ENCODE peak calls at places on chromosomes 11 and 22, in nine cellular contexts. One of them, this sample, is unnamed.

GRCh38 chr11:35305670-35306382 is 113.5 kb downstream of the SLC1A2 start:
- DNase-seq in psoas muscle: no peak
- DNase-seq in ovary: peak; percentile 17
- DNase-seq in WTC11: peak; percentile 65
- DNase-seq in cardiac fibroblast: peak; percentile 53
- DNase-seq in OCI-LY7: peak; percentile 42
- DNase-seq in astrocyte of the spinal cord: peak; percentile 65
- DNase-seq in choroid plexus epithelial cell: peak; percentile 68
- DNase-seq in suprapubic skin: no peak
- DNase-seq in this sample: no peak

GRCh38 chr11:1738380-1738779 is 12.0 kb downstream of the IFITM10 start:
- DNase-seq in astrocyte of the spinal cord: no peak
- DNase-seq in suprapubic skin: no peak
- DNase-seq in cardiac fibroblast: no peak
- DNase-seq in WTC11: no peak
- DNase-seq in OCI-LY7: no peak
- DNase-seq in choroid plexus epithelial cell: no peak
- DNase-seq in psoas muscle: no peak
- DNase-seq in ovary: no peak
- DNase-seq in this sample: no peak

GRCh38 chr11:32852142-32852541 is 22.4 kb downstream of the PRRG4 start:
- DNase-seq in psoas muscle: no peak
- DNase-seq in suprapubic skin: no peak
- DNase-seq in OCI-LY7: no peak
- DNase-seq in astrocyte of the spinal cord: peak; percentile 47
- DNase-seq in choroid plexus epithelial cell: peak; percentile 63
- DNase-seq in ovary: no peak
- DNase-seq in WTC11: no peak
- DNase-seq in cardiac fibroblast: peak; percentile 56
- DNase-seq in this sample: no peak

GRCh38 chr11:71146846-71147245 is 105.5 kb downstream of the SHANK2 start:
- DNase-seq in choroid plexus epithelial cell: no peak
- DNase-seq in WTC11: no peak
- DNase-seq in psoas muscle: no peak
- DNase-seq in ovary: no peak
- DNase-seq in suprapubic skin: no peak
- DNase-seq in astrocyte of the spinal cord: no peak
- DNase-seq in cardiac fibroblast: no peak
- DNase-seq in OCI-LY7: no peak
- DNase-seq in this sample: no peak

GRCh38 chr11:60130496-60130895 is 42.0 kb downstream of the MS4A2 start:
- DNase-seq in cardiac fibroblast: peak; percentile 2
- DNase-seq in ovary: no peak
- DNase-seq in OCI-LY7: peak; percentile 61
- DNase-seq in psoas muscle: no peak
- DNase-seq in astrocyte of the spinal cord: no peak
- DNase-seq in choroid plexus epithelial cell: peak; percentile 5
- DNase-seq in suprapubic skin: no peak
- DNase-seq in WTC11: peak; percentile 22
- DNase-seq in this sample: no peak

GRCh38 chr22:42976131-42976530 is 38.8 kb downstream of the PACSIN2 start:
- DNase-seq in ovary: no peak
- DNase-seq in suprapubic skin: peak; percentile 44
- DNase-seq in choroid plexus epithelial cell: no peak
- DNase-seq in OCI-LY7: no peak
- DNase-seq in psoas muscle: no peak
- DNase-seq in astrocyte of the spinal cord: no peak
- DNase-seq in cardiac fibroblast: no peak
- DNase-seq in WTC11: no peak
- DNase-seq in this sample: no peak

GRCh38 chr11:107591098-107591445 is at the start of gene ELMOD1:
- DNase-seq in choroid plexus epithelial cell: peak; percentile 12
- DNase-seq in astrocyte of the spinal cord: peak; percentile 3
- DNase-seq in OCI-LY7: no peak
- DNase-seq in WTC11: peak; percentile 67
- DNase-seq in ovary: peak; percentile 44
- DNase-seq in suprapubic skin: no peak
- DNase-seq in psoas muscle: peak; percentile 64
- DNase-seq in cardiac fibroblast: peak; percentile 17
- DNase-seq in this sample: no peak

GRCh38 chr11:88604255-88604654 is 266.7 kb upstream of the CTSC start:
- DNase-seq in astrocyte of the spinal cord: peak; percentile 53
- DNase-seq in suprapubic skin: no peak
- DNase-seq in OCI-LY7: no peak
- DNase-seq in choroid plexus epithelial cell: peak; percentile 80
- DNase-seq in WTC11: no peak
- DNase-seq in ovary: no peak
- DNase-seq in cardiac fibroblast: peak; percentile 60
- DNase-seq in psoas muscle: no peak
- DNase-seq in this sample: no peak

GRCh38 chr11:88174627-88175003 is 628 bp downstream of the RAB38 start:
- DNase-seq in OCI-LY7: peak; percentile 21
- DNase-seq in psoas muscle: peak; percentile 56
- DNase-seq in ovary: peak; percentile 63
- DNase-seq in WTC11: peak; percentile 40
- DNase-seq in astrocyte of the spinal cord: peak; percentile 67
- DNase-seq in cardiac fibroblast: peak; percentile 93
- DNase-seq in choroid plexus epithelial cell: peak; percentile 67
- DNase-seq in suprapubic skin: peak; percentile 82
- DNase-seq in this sample: no peak

GRCh38 chr11:33802414-33802950 is 28.2 kb upstream of the FBXO3 start:
- DNase-seq in suprapubic skin: no peak
- DNase-seq in ovary: peak; percentile 36
- DNase-seq in WTC11: peak; percentile 78
- DNase-seq in psoas muscle: peak; percentile 36
- DNase-seq in choroid plexus epithelial cell: peak; percentile 90
- DNase-seq in astrocyte of the spinal cord: peak; percentile 92
- DNase-seq in cardiac fibroblast: peak; percentile 89
- DNase-seq in OCI-LY7: peak; percentile 7
- DNase-seq in this sample: no peak

GRCh38 chr22:47806894-47807293 is 1044.4 kb downstream of the TBC1D22A start:
- DNase-seq in psoas muscle: no peak
- DNase-seq in OCI-LY7: no peak
- DNase-seq in astrocyte of the spinal cord: no peak
- DNase-seq in suprapubic skin: no peak
- DNase-seq in ovary: no peak
- DNase-seq in WTC11: no peak
- DNase-seq in cardiac fibroblast: no peak
- DNase-seq in choroid plexus epithelial cell: no peak
- DNase-seq in this sample: peak; percentile 40

GRCh38 chr22:43840431-43840830 is 21.9 kb downstream of the SULT4A1 start:
- DNase-seq in OCI-LY7: no peak
- DNase-seq in ovary: no peak
- DNase-seq in astrocyte of the spinal cord: no peak
- DNase-seq in cardiac fibroblast: no peak
- DNase-seq in choroid plexus epithelial cell: no peak
- DNase-seq in psoas muscle: no peak
- DNase-seq in suprapubic skin: no peak
- DNase-seq in WTC11: no peak
- DNase-seq in this sample: no peak

GRCh38 chr22:37141971-37142647 is 7.6 kb downstream of the IL2RB start:
- DNase-seq in psoas muscle: no peak
- DNase-seq in OCI-LY7: no peak
- DNase-seq in choroid plexus epithelial cell: no peak
- DNase-seq in ovary: no peak
- DNase-seq in cardiac fibroblast: no peak
- DNase-seq in suprapubic skin: no peak
- DNase-seq in astrocyte of the spinal cord: no peak
- DNase-seq in WTC11: no peak
- DNase-seq in this sample: no peak

GRCh38 chr11:34599406-34599901 is 21.4 kb upstream of the EHF start:
- DNase-seq in WTC11: no peak
- DNase-seq in astrocyte of the spinal cord: peak; percentile 44
- DNase-seq in cardiac fibroblast: peak; percentile 91
- DNase-seq in choroid plexus epithelial cell: peak; percentile 46
- DNase-seq in suprapubic skin: no peak
- DNase-seq in ovary: no peak
- DNase-seq in psoas muscle: no peak
- DNase-seq in OCI-LY7: no peak
- DNase-seq in this sample: peak; percentile 5

GRCh38 chr11:60121259-60121658 is 32.8 kb downstream of the MS4A2 start:
- DNase-seq in OCI-LY7: peak; percentile 20
- DNase-seq in ovary: peak; percentile 30
- DNase-seq in WTC11: peak; percentile 30
- DNase-seq in astrocyte of the spinal cord: no peak
- DNase-seq in cardiac fibroblast: no peak
- DNase-seq in suprapubic skin: no peak
- DNase-seq in psoas muscle: no peak
- DNase-seq in choroid plexus epithelial cell: no peak
- DNase-seq in this sample: no peak

GRCh38 chr11:120551191-120551590 is 39.6 kb downstream of the GRIK4 start:
- DNase-seq in OCI-LY7: no peak
- DNase-seq in psoas muscle: no peak
- DNase-seq in WTC11: no peak
- DNase-seq in astrocyte of the spinal cord: no peak
- DNase-seq in choroid plexus epithelial cell: no peak
- DNase-seq in cardiac fibroblast: no peak
- DNase-seq in ovary: no peak
- DNase-seq in suprapubic skin: no peak
- DNase-seq in this sample: no peak

GRCh38 chr11:113505046-113505445 is 29.8 kb upstream of the DRD2 start:
- DNase-seq in WTC11: no peak
- DNase-seq in psoas muscle: no peak
- DNase-seq in OCI-LY7: no peak
- DNase-seq in astrocyte of the spinal cord: no peak
- DNase-seq in cardiac fibroblast: no peak
- DNase-seq in suprapubic skin: no peak
- DNase-seq in ovary: no peak
- DNase-seq in choroid plexus epithelial cell: no peak
- DNase-seq in this sample: peak; percentile 7

GRCh38 chr11:70297341-70297740 is 26.9 kb downstream of the PPFIA1 start:
- DNase-seq in psoas muscle: no peak
- DNase-seq in choroid plexus epithelial cell: peak; percentile 32
- DNase-seq in cardiac fibroblast: peak; percentile 68
- DNase-seq in WTC11: no peak
- DNase-seq in ovary: no peak
- DNase-seq in OCI-LY7: no peak
- DNase-seq in suprapubic skin: no peak
- DNase-seq in astrocyte of the spinal cord: no peak
- DNase-seq in this sample: no peak

GRCh38 chr11:123246749-123247497 is 51.9 kb upstream of the CLMP start:
- DNase-seq in ovary: peak; percentile 85
- DNase-seq in psoas muscle: peak; percentile 78
- DNase-seq in choroid plexus epithelial cell: peak; percentile 90
- DNase-seq in OCI-LY7: peak; percentile 85
- DNase-seq in WTC11: peak; percentile 90
- DNase-seq in astrocyte of the spinal cord: peak; percentile 83
- DNase-seq in suprapubic skin: peak; percentile 87
- DNase-seq in cardiac fibroblast: peak; percentile 86
- DNase-seq in this sample: peak; percentile 93

GRCh38 chr11:126390418-126390817 is 34.9 kb downstream of the ST3GAL4 start:
- DNase-seq in astrocyte of the spinal cord: no peak
- DNase-seq in WTC11: no peak
- DNase-seq in ovary: no peak
- DNase-seq in choroid plexus epithelial cell: no peak
- DNase-seq in OCI-LY7: no peak
- DNase-seq in suprapubic skin: no peak
- DNase-seq in psoas muscle: no peak
- DNase-seq in cardiac fibroblast: no peak
- DNase-seq in this sample: no peak

GRCh38 chr22:41908409-41909289 is 6.2 kb downstream of the SHISA8 start:
- DNase-seq in psoas muscle: no peak
- DNase-seq in ovary: peak; percentile 49
- DNase-seq in WTC11: no peak
- DNase-seq in OCI-LY7: no peak
- DNase-seq in astrocyte of the spinal cord: no peak
- DNase-seq in cardiac fibroblast: no peak
- DNase-seq in choroid plexus epithelial cell: no peak
- DNase-seq in suprapubic skin: peak; percentile 62
- DNase-seq in this sample: no peak
- TF ChIP-seq CTCF in psoas muscle: no peak
- TF ChIP-seq CTCF in ovary: no peak
- TF ChIP-seq CTCF in WTC11: no peak
- TF ChIP-seq CTCF in OCI-LY7: no peak
- TF ChIP-seq CTCF in astrocyte of the spinal cord: no peak
- TF ChIP-seq CTCF in cardiac fibroblast: no peak
- TF ChIP-seq CTCF in choroid plexus epithelial cell: no peak
- TF ChIP-seq CTCF in suprapubic skin: no peak
- TF ChIP-seq CTCF in this sample: no peak

DNA sequence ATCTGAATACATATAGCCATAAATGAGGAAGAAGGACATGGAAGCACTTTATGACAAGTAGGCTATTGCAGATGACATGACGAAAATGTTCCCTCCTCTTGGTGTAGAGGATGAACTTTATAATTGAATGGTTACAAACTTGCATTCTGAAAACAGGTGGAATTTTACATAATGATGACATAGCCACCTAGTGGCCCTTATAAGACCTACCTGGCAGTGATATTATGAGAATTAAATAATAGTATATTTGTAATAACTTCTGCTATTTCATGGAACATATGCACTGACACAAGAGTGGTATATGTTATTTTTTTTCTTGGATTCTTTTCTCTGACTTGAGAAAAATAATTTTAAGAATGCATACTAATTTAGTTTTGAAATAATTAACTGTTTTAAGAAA is 22.9 kb downstream of the TRIM22 start:
- DNase-seq in suprapubic skin: no peak
- DNase-seq in psoas muscle: no peak
- DNase-seq in OCI-LY7: peak; percentile 62
- DNase-seq in astrocyte of the spinal cord: peak; percentile 22
- DNase-seq in ovary: no peak
- DNase-seq in choroid plexus epithelial cell: peak; percentile 23
- DNase-seq in WTC11: no peak
- DNase-seq in cardiac fibroblast: peak; percentile 21
- DNase-seq in this sample: no peak
- TF ChIP-seq CTCF in suprapubic skin: peak; percentile 23
- TF ChIP-seq CTCF in psoas muscle: peak; percentile 5
- TF ChIP-seq CTCF in OCI-LY7: peak; percentile 84
- TF ChIP-seq CTCF in astrocyte of the spinal cord: peak; percentile 45
- TF ChIP-seq CTCF in ovary: no peak
- TF ChIP-seq CTCF in choroid plexus epithelial cell: peak; percentile 49
- TF ChIP-seq CTCF in WTC11: no peak
- TF ChIP-seq CTCF in cardiac fibroblast: peak; percentile 39
- TF ChIP-seq CTCF in this sample: peak; percentile 49

GRCh38 chr11:79610678-79611077 is 169.8 kb upstream of the TENM4 start:
- DNase-seq in cardiac fibroblast: no peak
- DNase-seq in suprapubic skin: no peak
- DNase-seq in astrocyte of the spinal cord: no peak
- DNase-seq in WTC11: peak; percentile 29
- DNase-seq in OCI-LY7: no peak
- DNase-seq in choroid plexus epithelial cell: no peak
- DNase-seq in ovary: no peak
- DNase-seq in psoas muscle: no peak
- DNase-seq in this sample: no peak
- TF ChIP-seq CTCF in cardiac fibroblast: no peak
- TF ChIP-seq CTCF in suprapubic skin: peak; percentile 18
- TF ChIP-seq CTCF in astrocyte of the spinal cord: peak; percentile 12
- TF ChIP-seq CTCF in WTC11: no peak
- TF ChIP-seq CTCF in OCI-LY7: no peak
- TF ChIP-seq CTCF in choroid plexus epithelial cell: no peak
- TF ChIP-seq CTCF in ovary: no peak
- TF ChIP-seq CTCF in psoas muscle: no peak
- TF ChIP-seq CTCF in this sample: no peak

DNA sequence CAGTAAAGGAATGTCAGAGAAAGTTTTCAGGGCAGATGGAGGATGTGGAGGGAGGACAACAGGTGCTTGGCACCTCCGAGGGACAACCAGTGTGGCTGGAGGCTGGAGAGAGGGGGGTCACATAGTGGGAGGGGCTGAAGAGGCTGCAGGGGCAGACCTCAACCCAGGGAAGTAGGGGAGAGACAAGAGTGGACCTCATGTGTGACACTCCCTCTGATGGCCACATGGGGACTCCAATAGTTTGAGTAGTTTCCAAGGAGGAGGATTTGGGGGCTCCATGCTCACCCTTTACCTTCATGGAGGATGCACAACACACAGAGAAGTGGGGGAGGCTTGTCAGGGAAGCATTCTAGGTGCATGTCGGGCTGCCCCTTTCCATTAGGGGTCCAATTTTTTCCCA is 35.1 kb upstream of the ASPHD2 start:
- DNase-seq in astrocyte of the spinal cord: no peak
- DNase-seq in suprapubic skin: no peak
- DNase-seq in psoas muscle: no peak
- DNase-seq in ovary: no peak
- DNase-seq in choroid plexus epithelial cell: no peak
- DNase-seq in WTC11: no peak
- DNase-seq in cardiac fibroblast: no peak
- DNase-seq in OCI-LY7: no peak
- DNase-seq in this sample: no peak
- TF ChIP-seq CTCF in astrocyte of the spinal cord: no peak
- TF ChIP-seq CTCF in suprapubic skin: no peak
- TF ChIP-seq CTCF in psoas muscle: no peak
- TF ChIP-seq CTCF in ovary: no peak
- TF ChIP-seq CTCF in choroid plexus epithelial cell: peak; percentile 14
- TF ChIP-seq CTCF in WTC11: peak; percentile 19
- TF ChIP-seq CTCF in cardiac fibroblast: peak; percentile 20
- TF ChIP-seq CTCF in OCI-LY7: peak; percentile 33
- TF ChIP-seq CTCF in this sample: no peak